ENCODE peak calls at places on chromosomes 3 and 15, in seven cellular contexts. One of them, this sample, is unnamed.

GRCh38 chr15:95263751-95264150 is 1032.4 kb downstream of the MCTP2 start:
- DNase-seq in thoracic aorta: no peak
- DNase-seq in psoas muscle: no peak
- DNase-seq in CD8-positive, alpha-beta memory T cell: no peak
- DNase-seq in mesenchymal stem cell: no peak
- DNase-seq in heart right ventricle: no peak
- DNase-seq in stomach: no peak
- DNase-seq in this sample: no peak

GRCh38 chr15:68196445-68197169 is 8.5 kb downstream of the CALML4 start:
- DNase-seq in heart right ventricle: no peak
- DNase-seq in CD8-positive, alpha-beta memory T cell: no peak
- DNase-seq in stomach: no peak
- DNase-seq in mesenchymal stem cell: no peak
- DNase-seq in psoas muscle: no peak
- DNase-seq in thoracic aorta: no peak
- DNase-seq in this sample: no peak

GRCh38 chr3:20930034-20930433 is 744.0 kb upstream of the SGO1 start:
- DNase-seq in stomach: peak; percentile 27
- DNase-seq in CD8-positive, alpha-beta memory T cell: no peak
- DNase-seq in psoas muscle: no peak
- DNase-seq in heart right ventricle: no peak
- DNase-seq in mesenchymal stem cell: no peak
- DNase-seq in thoracic aorta: no peak
- DNase-seq in this sample: no peak

GRCh38 chr3:128167973-128168674 is 14.8 kb downstream of the EEFSEC start:
- DNase-seq in psoas muscle: no peak
- DNase-seq in thoracic aorta: no peak
- DNase-seq in mesenchymal stem cell: no peak
- DNase-seq in stomach: no peak
- DNase-seq in CD8-positive, alpha-beta memory T cell: no peak
- DNase-seq in heart right ventricle: peak; percentile 32
- DNase-seq in this sample: no peak

GRCh38 chr3:157099337-157100078 is 60.4 kb downstream of the CCNL1 start:
- DNase-seq in thoracic aorta: no peak
- DNase-seq in stomach: no peak
- DNase-seq in mesenchymal stem cell: no peak
- DNase-seq in psoas muscle: no peak
- DNase-seq in heart right ventricle: no peak
- DNase-seq in CD8-positive, alpha-beta memory T cell: no peak
- DNase-seq in this sample: no peak

GRCh38 chr3:160374925-160375324 is 24.1 kb downstream of the IFT80 start:
- DNase-seq in thoracic aorta: no peak
- DNase-seq in heart right ventricle: no peak
- DNase-seq in mesenchymal stem cell: no peak
- DNase-seq in CD8-positive, alpha-beta memory T cell: no peak
- DNase-seq in stomach: no peak
- DNase-seq in psoas muscle: no peak
- DNase-seq in this sample: no peak

GRCh38 chr3:7847021-7847420 is 654.6 kb upstream of the LMCD1 start:
- DNase-seq in stomach: no peak
- DNase-seq in CD8-positive, alpha-beta memory T cell: no peak
- DNase-seq in psoas muscle: no peak
- DNase-seq in thoracic aorta: no peak
- DNase-seq in heart right ventricle: no peak
- DNase-seq in mesenchymal stem cell: no peak
- DNase-seq in this sample: no peak

GRCh38 chr3:27185231-27185989 is 183.8 kb downstream of the NEK10 start:
- DNase-seq in CD8-positive, alpha-beta memory T cell: no peak
- DNase-seq in thoracic aorta: no peak
- DNase-seq in psoas muscle: no peak
- DNase-seq in mesenchymal stem cell: no peak
- DNase-seq in stomach: no peak
- DNase-seq in heart right ventricle: no peak
- DNase-seq in this sample: no peak

GRCh38 chr3:124592658-124593441 is 137.4 kb upstream of the UMPS start:
- DNase-seq in thoracic aorta: no peak
- DNase-seq in heart right ventricle: no peak
- DNase-seq in stomach: peak; percentile 87
- DNase-seq in CD8-positive, alpha-beta memory T cell: no peak
- DNase-seq in mesenchymal stem cell: no peak
- DNase-seq in psoas muscle: no peak
- DNase-seq in this sample: peak; percentile 84

GRCh38 chr3:125240496-125240895 is 27.9 kb upstream of the SLC12A8 start:
- DNase-seq in psoas muscle: no peak
- DNase-seq in mesenchymal stem cell: peak; percentile 43
- DNase-seq in heart right ventricle: no peak
- DNase-seq in CD8-positive, alpha-beta memory T cell: no peak
- DNase-seq in thoracic aorta: no peak
- DNase-seq in stomach: no peak
- DNase-seq in this sample: no peak

GRCh38 chr3:159032311-159032710 is 230.5 kb downstream of the MFSD1 start:
- DNase-seq in mesenchymal stem cell: no peak
- DNase-seq in heart right ventricle: no peak
- DNase-seq in stomach: no peak
- DNase-seq in thoracic aorta: no peak
- DNase-seq in CD8-positive, alpha-beta memory T cell: no peak
- DNase-seq in psoas muscle: no peak
- DNase-seq in this sample: no peak

GRCh38 chr15:25544076-25544475 is 105.3 kb upstream of the UBE3A start:
- DNase-seq in heart right ventricle: no peak
- DNase-seq in psoas muscle: no peak
- DNase-seq in mesenchymal stem cell: no peak
- DNase-seq in CD8-positive, alpha-beta memory T cell: no peak
- DNase-seq in thoracic aorta: no peak
- DNase-seq in stomach: no peak
- DNase-seq in this sample: no peak

GRCh38 chr3:155334897-155335883 is 41.7 kb upstream of the STRIT1 start:
- DNase-seq in mesenchymal stem cell: no peak
- DNase-seq in heart right ventricle: no peak
- DNase-seq in CD8-positive, alpha-beta memory T cell: no peak
- DNase-seq in thoracic aorta: no peak
- DNase-seq in psoas muscle: no peak
- DNase-seq in stomach: no peak
- DNase-seq in this sample: no peak

GRCh38 chr3:141227752-141228151 is 3.9 kb upstream of the PXYLP1 start:
- DNase-seq in CD8-positive, alpha-beta memory T cell: no peak
- DNase-seq in psoas muscle: no peak
- DNase-seq in mesenchymal stem cell: peak; percentile 45
- DNase-seq in stomach: no peak
- DNase-seq in thoracic aorta: no peak
- DNase-seq in heart right ventricle: no peak
- DNase-seq in this sample: no peak

GRCh38 chr15:98669638-98670037 is 21.3 kb downstream of the IGF1R start:
- DNase-seq in thoracic aorta: no peak
- DNase-seq in mesenchymal stem cell: no peak
- DNase-seq in stomach: no peak
- DNase-seq in psoas muscle: no peak
- DNase-seq in CD8-positive, alpha-beta memory T cell: no peak
- DNase-seq in heart right ventricle: no peak
- DNase-seq in this sample: no peak

GRCh38 chr3:194135806-194136518 is at the start of gene HES1:
- DNase-seq in stomach: peak; percentile 94
- DNase-seq in psoas muscle: peak; percentile 97
- DNase-seq in mesenchymal stem cell: peak; percentile 99
- DNase-seq in thoracic aorta: peak; percentile 74
- DNase-seq in CD8-positive, alpha-beta memory T cell: no peak
- DNase-seq in heart right ventricle: peak; percentile 96
- DNase-seq in this sample: peak; percentile 97

GRCh38 chr3:66499881-66500574 is 794 bp downstream of the LRIG1 start:
- DNase-seq in thoracic aorta: no peak
- DNase-seq in psoas muscle: peak; percentile 68
- DNase-seq in CD8-positive, alpha-beta memory T cell: peak; percentile 10
- DNase-seq in heart right ventricle: peak; percentile 45
- DNase-seq in stomach: peak; percentile 34
- DNase-seq in mesenchymal stem cell: peak; percentile 28
- DNase-seq in this sample: peak; percentile 60

GRCh38 chr3:141368925-141369794 is 856 bp downstream of the ZBTB38 start:
- DNase-seq in thoracic aorta: no peak
- DNase-seq in CD8-positive, alpha-beta memory T cell: no peak
- DNase-seq in stomach: no peak
- DNase-seq in heart right ventricle: no peak
- DNase-seq in psoas muscle: no peak
- DNase-seq in mesenchymal stem cell: peak; percentile 85
- DNase-seq in this sample: no peak

GRCh38 chr3:6860911-6861330 is at the start of gene GRM7:
- DNase-seq in CD8-positive, alpha-beta memory T cell: no peak
- DNase-seq in heart right ventricle: no peak
- DNase-seq in stomach: no peak
- DNase-seq in psoas muscle: no peak
- DNase-seq in mesenchymal stem cell: no peak
- DNase-seq in thoracic aorta: no peak
- DNase-seq in this sample: peak; percentile 53

GRCh38 chr3:193812078-193812725 is 219.2 kb downstream of the OPA1 start:
- DNase-seq in heart right ventricle: no peak
- DNase-seq in mesenchymal stem cell: no peak
- DNase-seq in CD8-positive, alpha-beta memory T cell: no peak
- DNase-seq in thoracic aorta: no peak
- DNase-seq in psoas muscle: no peak
- DNase-seq in stomach: no peak
- DNase-seq in this sample: no peak

GRCh38 chr3:148092624-148093194 is 605.0 kb upstream of the AGTR1 start:
- DNase-seq in psoas muscle: no peak
- DNase-seq in stomach: no peak
- DNase-seq in mesenchymal stem cell: no peak
- DNase-seq in CD8-positive, alpha-beta memory T cell: no peak
- DNase-seq in thoracic aorta: no peak
- DNase-seq in heart right ventricle: no peak
- DNase-seq in this sample: no peak

GRCh38 chr3:45552031-45552772 is 42.3 kb upstream of the LIMD1 start:
- DNase-seq in CD8-positive, alpha-beta memory T cell: no peak
- DNase-seq in heart right ventricle: no peak
- DNase-seq in thoracic aorta: no peak
- DNase-seq in psoas muscle: no peak
- DNase-seq in stomach: no peak
- DNase-seq in mesenchymal stem cell: no peak
- DNase-seq in this sample: no peak

GRCh38 chr3:45553469-45553974 is 41.0 kb upstream of the LIMD1 start:
- DNase-seq in heart right ventricle: peak; percentile 71
- DNase-seq in CD8-positive, alpha-beta memory T cell: no peak
- DNase-seq in stomach: peak; percentile 49
- DNase-seq in mesenchymal stem cell: peak; percentile 49
- DNase-seq in thoracic aorta: no peak
- DNase-seq in psoas muscle: peak; percentile 87
- DNase-seq in this sample: no peak

GRCh38 chr3:45549961-45550360 is 44.6 kb upstream of the LIMD1 start:
- DNase-seq in psoas muscle: no peak
- DNase-seq in mesenchymal stem cell: no peak
- DNase-seq in thoracic aorta: no peak
- DNase-seq in heart right ventricle: peak; percentile 23
- DNase-seq in stomach: peak; percentile 14
- DNase-seq in CD8-positive, alpha-beta memory T cell: no peak
- DNase-seq in this sample: no peak

GRCh38 chr3:45552773-45553371 is 41.7 kb upstream of the LIMD1 start:
- DNase-seq in stomach: no peak
- DNase-seq in thoracic aorta: no peak
- DNase-seq in heart right ventricle: no peak
- DNase-seq in mesenchymal stem cell: no peak
- DNase-seq in psoas muscle: no peak
- DNase-seq in CD8-positive, alpha-beta memory T cell: no peak
- DNase-seq in this sample: no peak

GRCh38 chr3:45551214-45552010 is 43.1 kb upstream of the LIMD1 start:
- DNase-seq in heart right ventricle: peak; percentile 79
- DNase-seq in stomach: peak; percentile 33
- DNase-seq in CD8-positive, alpha-beta memory T cell: no peak
- DNase-seq in thoracic aorta: peak; percentile 75
- DNase-seq in mesenchymal stem cell: peak; percentile 98
- DNase-seq in psoas muscle: peak; percentile 87
- DNase-seq in this sample: peak; percentile 34
- H3K4me1 ChIP-seq in heart right ventricle: peaks cover 37% of the 10 kb centered on the region
- H3K4me1 ChIP-seq in stomach: peaks cover 66% of the 10 kb centered on the region
- H3K4me1 ChIP-seq in CD8-positive, alpha-beta memory T cell: no peaks in the 10 kb centered on the region
- H3K4me1 ChIP-seq in thoracic aorta: peaks cover 42% of the 10 kb centered on the region
- H3K4me1 ChIP-seq in mesenchymal stem cell: peaks cover 61% of the 10 kb centered on the region
- H3K4me1 ChIP-seq in psoas muscle: peaks cover 82% of the 10 kb centered on the region
- H3K4me1 ChIP-seq in this sample: peaks cover 15% of the 10 kb centered on the region

DNA sequence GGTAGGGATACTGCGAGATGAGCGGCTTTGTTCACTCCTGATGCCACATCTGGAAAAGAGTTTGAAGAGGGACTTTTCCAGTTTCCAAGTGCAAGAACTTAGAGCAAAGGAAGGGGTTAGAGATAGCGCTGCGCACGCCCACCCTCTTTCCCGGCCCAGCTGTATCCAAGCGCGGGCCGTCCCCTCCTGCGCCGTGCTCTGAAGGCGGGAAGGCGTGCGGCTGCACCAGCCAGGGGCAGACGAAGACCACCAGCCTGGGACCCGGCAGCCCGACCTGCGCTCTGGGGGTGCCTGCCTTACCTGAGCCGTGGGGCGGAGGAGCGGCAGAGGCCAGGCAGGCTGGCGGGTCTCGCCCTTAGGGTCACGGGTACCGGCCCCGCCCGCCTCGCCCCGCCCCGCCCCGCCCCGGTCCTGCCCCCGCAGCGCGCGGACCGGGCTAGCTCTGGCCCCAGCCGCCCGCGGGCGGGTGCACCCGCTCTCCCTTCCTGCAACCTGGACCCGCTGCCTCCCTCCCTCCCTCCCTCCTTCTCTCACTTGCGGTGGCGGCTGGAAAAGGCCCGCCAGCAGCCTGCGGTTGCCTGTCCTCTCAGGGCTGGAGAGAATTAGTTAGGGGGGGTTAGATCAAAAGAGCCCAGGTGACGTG is at the start of gene WDR72:
- DNase-seq in CD8-positive, alpha-beta memory T cell: no peak
- DNase-seq in thoracic aorta: no peak
- DNase-seq in stomach: no peak
- DNase-seq in mesenchymal stem cell: no peak
- DNase-seq in heart right ventricle: no peak
- DNase-seq in psoas muscle: no peak
- DNase-seq in this sample: no peak
- H3K27ac ChIP-seq in CD8-positive, alpha-beta memory T cell: no peak within 1 kb of the TSS
- H3K27ac ChIP-seq in thoracic aorta: no peak within 1 kb of the TSS
- H3K27ac ChIP-seq in stomach: no peak within 1 kb of the TSS
- H3K27ac ChIP-seq in mesenchymal stem cell: no peak within 1 kb of the TSS
- H3K27ac ChIP-seq in heart right ventricle: no peak within 1 kb of the TSS
- H3K27ac ChIP-seq in psoas muscle: no peak within 1 kb of the TSS
- H3K27ac ChIP-seq in this sample: no peak within 1 kb of the TSS

GRCh38 chr15:70453238-70453637 is 310.1 kb downstream of the UACA start:
- DNase-seq in thoracic aorta: no peak
- DNase-seq in mesenchymal stem cell: no peak
- DNase-seq in stomach: no peak
- DNase-seq in psoas muscle: no peak
- DNase-seq in CD8-positive, alpha-beta memory T cell: no peak
- DNase-seq in heart right ventricle: no peak
- DNase-seq in this sample: no peak
- H3K4me1 ChIP-seq in thoracic aorta: no peaks in the 10 kb centered on the region
- H3K4me1 ChIP-seq in mesenchymal stem cell: no peaks in the 10 kb centered on the region
- H3K4me1 ChIP-seq in stomach: peaks cover 20% of the 10 kb centered on the region
- H3K4me1 ChIP-seq in psoas muscle: no peaks in the 10 kb centered on the region
- H3K4me1 ChIP-seq in CD8-positive, alpha-beta memory T cell: peaks cover 30% of the 10 kb centered on the region
- H3K4me1 ChIP-seq in heart right ventricle: no peaks in the 10 kb centered on the region
- H3K4me1 ChIP-seq in this sample: no peaks in the 10 kb centered on the region

GRCh38 chr3:152069871-152070270 is 196.4 kb downstream of the SUCNR1 start:
- DNase-seq in thoracic aorta: no peak
- DNase-seq in psoas muscle: no peak
- DNase-seq in heart right ventricle: no peak
- DNase-seq in stomach: no peak
- DNase-seq in mesenchymal stem cell: no peak
- DNase-seq in CD8-positive, alpha-beta memory T cell: no peak
- DNase-seq in this sample: no peak
- H3K27ac ChIP-seq in thoracic aorta: no peak overlapping the region
- H3K27ac ChIP-seq in psoas muscle: no peak overlapping the region
- H3K27ac ChIP-seq in heart right ventricle: no peak overlapping the region
- H3K27ac ChIP-seq in stomach: no peak overlapping the region
- H3K27ac ChIP-seq in mesenchymal stem cell: no peak overlapping the region
- H3K27ac ChIP-seq in CD8-positive, alpha-beta memory T cell: no peak overlapping the region
- H3K27ac ChIP-seq in this sample: no peak overlapping the region